ENCODE peak calls at places on chromosomes 16 and 17, in four cellular contexts. W is transverse colon, Y is brain microvascular endothelial cell, J is GM13976. N is an unnamed sample.

GRCh38 chr17:45070809-45071208 is 9.7 kb downstream of the NMT1 start:
- DNase-seq in W (no peak), Y (no peak), J (no peak), N (no peak)

GRCh38 chr16:4321286-4322120 is 5.6 kb downstream of the GLIS2 start:
- DNase-seq in W (no peak), Y (no peak), J (no peak), N (no peak)

GRCh38 chr17:47700471-47701449 is 6.8 kb downstream of the TBKBP1 start:
- DNase-seq in W (no peak), Y (no peak), J (no peak), N (no peak)

GRCh38 chr16:9525037-9525436 is 433.6 kb downstream of the HAPSTR1 start:
- DNase-seq in W (no peak), Y (no peak), J (no peak), N (no peak)

GRCh38 chr17:57557793-57558681 is 187.1 kb downstream of the CCDC182 start:
- DNase-seq in W (no peak), Y (peak), J (no peak), N (no peak)

GRCh38 chr16:88865742-88866141 is 718 bp downstream of the PABPN1L start:
- DNase-seq in W (no peak), Y (no peak), J (no peak), N (no peak)

GRCh38 chr17:62824290-62825135 is 16.4 kb upstream of the MARCHF10 start:
- DNase-seq in W (no peak), Y (peak), J (no peak), N (no peak)

GRCh38 chr16:2154533-2155090 is 970 bp upstream of the TRAF7 start:
- DNase-seq in W (no peak), Y (no peak), J (no peak), N (no peak)

GRCh38 chr17:69602969-69603368 is 188.5 kb downstream of the MAP2K6 start:
- DNase-seq in W (no peak), Y (no peak), J (no peak), N (no peak)

GRCh38 chr16:50839920-50840729 is 98.2 kb downstream of the CYLD start:
- DNase-seq in W (no peak), Y (no peak), J (no peak), N (no peak)

GRCh38 chr16:83402160-83402794 is 405.5 kb upstream of the HSBP1 start:
- DNase-seq in W (no peak), Y (no peak), J (no peak), N (no peak)

GRCh38 chr17:5286846-5287245 is 4.8 kb downstream of the RABEP1 start:
- DNase-seq in W (no peak), Y (no peak), J (no peak), N (no peak)

GRCh38 chr17:79114455-79115301 is 40.1 kb downstream of the ENGASE start:
- DNase-seq in W (peak), Y (no peak), J (no peak), N (no peak)

GRCh38 chr16:51228097-51228659 is 77.1 kb upstream of the SALL1 start:
- DNase-seq in W (no peak), Y (no peak), J (no peak), N (no peak)

GRCh38 chr17:61619493-61619892 is 28.5 kb upstream of the NACA2 start:
- DNase-seq in W (no peak), Y (no peak), J (no peak), N (no peak)

GRCh38 chr16:26348095-26348494 is 656.3 kb downstream of the HS3ST4 start:
- DNase-seq in W (no peak), Y (no peak), J (no peak), N (no peak)

GRCh38 chr17:57410169-57410568 is 153.8 kb downstream of the MSI2 start:
- DNase-seq in W (no peak), Y (no peak), J (no peak), N (no peak)

GRCh38 chr17:3558603-3559269 is 1.1 kb upstream of the TRPV3 start:
- DNase-seq in W (peak), Y (peak), J (peak), N (peak)

GRCh38 chr17:46782250-46782953 is 36.1 kb downstream of the WNT3 start:
- DNase-seq in W (peak), Y (no peak), J (peak), N (peak)

GRCh38 chr16:53209489-53209888 is 154.7 kb downstream of the CHD9 start:
- DNase-seq in W (no peak), Y (no peak), J (no peak), N (no peak)

GRCh38 chr17:57343717-57344116 is 87.4 kb downstream of the MSI2 start:
- DNase-seq in W (no peak), Y (no peak), J (no peak), N (no peak)

GRCh38 chr17:30299000-30299399 is 7.3 kb upstream of the BLMH start:
- DNase-seq in W (no peak), Y (no peak), J (no peak), N (no peak)

GRCh38 chr16:456891-457483 is 31.5 kb downstream of the RAB11FIP3 start:
- DNase-seq in W (no peak), Y (peak), J (no peak), N (no peak)

GRCh38 chr16:80526418-80527061 is 14.3 kb upstream of the DYNLRB2 start:
- DNase-seq in W (peak), Y (peak), J (peak), N (peak)

GRCh38 chr17:45320931-45321461 is 4.2 kb upstream of the MAP3K14 start:
- DNase-seq in W (no peak), Y (peak), J (no peak), N (no peak)

GRCh38 chr16:85015481-85016177 is 4.3 kb upstream of the ZDHHC7 start:
- DNase-seq in W (no peak), Y (no peak), J (no peak), N (no peak)

GRCh38 chr17:71342726-71343125 is 778.1 kb upstream of the SOX9 start:
- DNase-seq in W (no peak), Y (no peak), J (no peak), N (no peak)

GRCh38 chr16:28264656-28265055 is 27.7 kb upstream of the SBK1 start:
- DNase-seq in W (peak), Y (no peak), J (no peak), N (no peak)

GRCh38 chr16:9908613-9909012 is 273.6 kb downstream of the GRIN2A start:
- DNase-seq in W (no peak), Y (no peak), J (no peak), N (no peak)

GRCh38 chr17:66461343-66461995 is 159.1 kb downstream of the PRKCA start:
- DNase-seq in W (no peak), Y (no peak), J (no peak), N (no peak)

GRCh38 chr16:24255446-24256352 is at the start of gene CACNG3:
- DNase-seq in W (peak), Y (peak), J (peak), N (peak)

GRCh38 chr16:84043486-84044107 is 1.0 kb upstream of the SLC38A8 start:
- DNase-seq in W (no peak), Y (no peak), J (no peak), N (no peak)

GRCh38 chr17:6425407-6425806 is 9.5 kb downstream of the AIPL1 start:
- DNase-seq in W (no peak), Y (no peak), J (no peak), N (no peak)

GRCh38 chr16:61195006-61195405 is 841.2 kb downstream of the CDH8 start:
- DNase-seq in W (no peak), Y (no peak), J (no peak), N (no peak)

GRCh38 chr17:16486373-16487250 is 5.4 kb downstream of the LRRC75A start:
- DNase-seq in W (peak), Y (peak), J (no peak), N (no peak)

GRCh38 chr16:4158143-4159093 is 42.2 kb upstream of the ADCY9 start:
- DNase-seq in W (no peak), Y (no peak), J (no peak), N (no peak)

GRCh38 chr16:56289862-56290261 is 98.6 kb downstream of the GNAO1 start:
- DNase-seq in W (no peak), Y (no peak), J (no peak), N (no peak)

DNA sequence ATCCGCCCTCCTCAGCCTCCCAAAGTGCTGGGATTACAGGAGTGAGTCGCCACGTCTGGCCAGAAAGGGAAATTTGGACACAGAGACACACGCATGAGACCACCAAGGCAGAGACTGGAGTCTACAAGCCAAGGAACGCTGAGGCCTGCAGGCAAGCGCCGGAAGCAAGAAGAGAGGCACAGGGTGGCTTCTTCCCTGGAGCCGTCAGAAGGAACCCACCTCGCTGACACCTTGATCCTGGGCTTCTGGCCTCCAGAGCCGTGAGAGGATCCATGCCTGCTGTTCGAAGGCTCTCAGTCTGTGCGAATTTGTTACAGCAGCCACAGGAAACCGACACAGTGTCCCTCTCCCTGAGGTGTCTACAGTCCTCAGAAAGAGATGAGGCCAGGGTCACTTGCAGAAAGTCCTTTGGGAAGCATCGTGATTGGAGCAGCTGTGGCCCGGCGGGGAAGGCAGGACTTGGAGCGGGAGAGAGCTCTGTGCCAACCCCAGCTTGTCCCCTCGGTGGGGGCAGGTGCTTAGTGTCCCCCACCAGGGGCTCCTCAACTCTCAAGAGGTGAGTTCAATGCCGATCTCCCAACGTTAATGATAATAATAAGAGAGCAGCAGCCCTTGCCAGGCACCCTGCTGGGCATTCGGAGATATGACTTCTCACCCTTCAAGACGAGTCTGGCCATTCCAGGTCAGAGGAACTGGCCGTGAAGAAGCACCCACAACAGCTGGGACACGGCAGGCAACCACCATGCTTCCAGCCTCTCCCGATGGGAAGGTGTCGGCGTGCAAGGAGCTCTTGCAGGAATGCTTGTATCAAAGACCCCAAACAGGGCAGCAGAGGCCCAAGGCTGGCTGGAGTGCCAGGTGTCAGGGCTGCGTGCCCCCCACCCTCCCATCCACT is 68.4 kb upstream of the TNRC6C start:
- DNase-seq in W (no peak), Y (no peak), J (no peak), N (no peak)
- TF ChIP-seq CTCF in W (no peak), Y (no peak), J (no peak), N (no peak)

DNA sequence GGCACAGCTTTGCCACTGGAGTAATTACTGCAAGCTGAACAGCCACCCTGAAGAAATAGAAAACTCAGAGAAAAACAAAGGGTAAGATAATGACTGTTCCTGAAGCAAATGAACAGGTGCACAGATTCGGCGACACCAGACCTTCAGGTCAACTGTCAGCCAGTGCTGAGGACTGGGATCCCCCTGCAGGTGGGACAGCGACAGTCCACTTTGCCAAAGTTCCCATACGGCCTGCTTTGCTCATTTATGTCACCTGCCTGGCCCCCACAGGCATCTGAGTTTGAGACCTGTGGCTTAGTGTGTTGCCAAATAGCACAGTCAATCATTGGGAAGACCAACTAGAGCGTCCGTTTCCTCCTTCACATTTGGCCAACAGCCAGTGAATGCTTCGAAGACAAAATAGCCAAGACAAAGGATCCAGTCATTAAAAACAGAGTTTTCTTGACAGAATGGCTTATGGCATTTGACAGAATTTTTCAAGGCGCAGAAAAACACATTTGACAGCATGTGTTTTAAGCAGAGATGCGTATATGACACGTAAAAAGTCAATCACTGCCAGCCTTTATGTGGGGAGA is 113.8 kb downstream of the ABCC12 start:
- DNase-seq in W (no peak), Y (no peak), J (no peak), N (no peak)
- TF ChIP-seq CTCF in W (no peak), Y (peak), J (no peak), N (no peak)

GRCh38 chr17:51428668-51429486 is 168.5 kb downstream of the UTP18 start:
- DNase-seq in W (no peak), Y (no peak), J (no peak), N (no peak)

GRCh38 chr17:51425793-51426192 is 165.4 kb downstream of the UTP18 start:
- DNase-seq in W (no peak), Y (no peak), J (no peak), N (no peak)

GRCh38 chr17:51430581-51430980 is 170.2 kb downstream of the UTP18 start:
- DNase-seq in W (no peak), Y (no peak), J (no peak), N (no peak)

GRCh38 chr17:51423421-51424160 is 163.2 kb downstream of the UTP18 start:
- DNase-seq in W (no peak), Y (no peak), J (no peak), N (no peak)

DNA sequence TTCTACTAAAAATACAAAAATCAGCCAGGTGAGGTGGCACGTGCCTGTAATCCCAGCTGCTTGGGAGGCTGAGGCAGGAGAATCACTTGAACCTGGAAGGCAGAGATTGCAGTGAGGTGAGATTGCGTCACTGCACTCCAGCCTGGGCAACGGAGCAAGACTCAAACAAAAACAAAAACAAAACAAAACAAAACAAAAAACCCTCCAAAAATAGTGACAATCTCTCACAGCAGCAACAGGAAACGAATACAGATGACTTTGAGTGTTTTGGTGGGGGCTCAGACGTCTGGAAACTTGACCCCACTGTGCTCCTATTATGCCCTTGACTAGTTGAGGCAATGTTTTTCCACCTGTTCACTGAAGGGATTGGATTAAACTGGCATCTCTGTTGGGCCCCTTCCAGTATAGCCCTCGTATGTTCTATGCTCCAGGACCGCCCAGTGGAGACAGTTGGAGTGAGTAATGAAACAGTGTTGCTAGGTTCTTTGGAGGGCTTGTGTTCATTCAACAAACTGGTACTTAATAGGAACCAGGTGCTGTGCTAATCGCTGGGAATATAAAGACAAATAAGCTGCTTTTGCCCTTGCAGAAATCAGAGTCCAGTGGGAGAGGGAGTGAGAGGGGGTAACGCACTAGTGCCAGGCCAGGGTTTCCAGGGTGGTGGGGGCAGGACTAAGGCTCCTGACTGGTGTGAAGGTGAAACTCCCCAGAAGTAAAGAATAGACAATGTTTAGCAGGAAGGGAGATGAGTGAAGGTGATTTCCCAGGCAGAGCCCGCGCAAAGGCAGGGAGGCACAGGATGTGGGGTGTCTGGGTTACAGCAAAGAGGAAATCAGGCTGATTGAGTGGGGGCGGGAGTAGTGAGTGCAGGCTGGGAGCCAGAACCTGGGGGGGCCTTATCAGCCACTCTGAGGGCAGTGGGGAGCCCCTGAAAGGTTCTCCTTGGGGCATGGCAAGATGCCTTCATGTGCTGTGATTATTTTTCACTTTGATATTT is 167.2 kb downstream of the UTP18 start:
- DNase-seq in W (no peak), Y (no peak), J (peak), N (peak)
- TF ChIP-seq CTCF in W (no peak), Y (no peak), J (no peak), N (no peak)

GRCh38 chr16:54282202-54282922 is 4.2 kb downstream of the IRX3 start:
- DNase-seq in W (peak), Y (no peak), J (peak), N (peak)
- TF ChIP-seq CTCF in W (peak), Y (peak), J (peak), N (peak)

DNA sequence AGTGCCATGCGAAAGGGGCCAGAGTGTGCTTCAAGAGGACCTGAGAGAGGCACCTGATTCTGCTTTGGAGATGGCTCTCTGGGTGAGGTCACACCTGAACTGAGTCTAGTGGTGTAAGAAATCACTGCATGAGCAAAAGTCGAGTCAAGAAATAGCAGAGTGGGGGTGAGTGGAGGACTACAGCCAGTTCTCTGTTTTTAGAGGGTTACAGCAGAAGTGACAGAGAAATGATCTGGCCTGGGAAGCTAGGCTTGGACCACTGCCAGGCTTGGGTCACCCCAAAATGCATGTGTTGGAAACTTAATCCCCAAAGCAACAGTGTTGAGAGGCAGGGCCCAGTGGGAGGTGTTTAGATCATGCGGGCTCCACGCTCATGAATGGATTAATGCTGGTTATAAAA is 312.0 kb downstream of the CBLN1 start:
- DNase-seq in W (no peak), Y (no peak), J (no peak), N (no peak)
- TF ChIP-seq CTCF in W (no peak), Y (no peak), J (no peak), N (no peak)

DNA sequence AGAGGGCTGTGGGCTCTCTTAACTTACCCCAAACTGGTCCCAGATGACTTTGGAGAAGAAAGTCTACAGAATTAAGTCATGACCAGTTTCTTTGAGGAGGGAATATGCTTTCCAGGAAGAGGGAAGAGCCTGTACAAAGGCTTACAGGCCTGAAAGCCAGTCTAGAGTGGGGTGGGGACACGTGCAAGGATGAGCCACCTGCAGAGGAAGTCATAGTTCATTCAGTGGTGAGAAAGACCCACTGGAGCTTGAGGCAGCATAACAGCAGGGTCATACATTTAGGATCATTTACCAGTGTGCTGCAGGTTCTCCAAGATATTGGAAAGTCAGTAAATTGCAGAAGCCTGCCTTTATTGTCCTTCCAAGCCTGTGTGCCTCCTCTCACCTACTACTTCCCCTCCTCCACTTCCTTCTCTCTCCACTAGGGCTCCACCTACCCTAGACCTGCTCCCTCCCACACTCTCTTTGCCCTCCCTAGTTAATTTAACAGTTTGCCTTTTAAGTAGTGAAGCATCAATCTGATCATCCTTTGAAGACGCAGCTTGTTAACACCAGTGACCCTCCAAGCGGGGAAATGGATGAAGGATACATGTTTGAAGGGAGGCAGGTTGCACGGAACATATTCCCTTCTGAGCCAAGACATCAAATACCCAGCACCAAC is 40.2 kb downstream of the CDRT15 start:
- DNase-seq in W (no peak), Y (no peak), J (no peak), N (no peak)
- TF ChIP-seq CTCF in W (peak), Y (peak), J (no peak), N (no peak)

GRCh38 chr17:81996757-81997441 is 19.5 kb downstream of the ASPSCR1 start:
- DNase-seq in W (no peak), Y (no peak), J (no peak), N (no peak)
- TF ChIP-seq CTCF in W (no peak), Y (no peak), J (no peak), N (no peak)

N was measured in GM10248.